ENCODE peak calls at places on chromosomes 5 and 9, in six cellular contexts. C, Q, Y, R, K and O are unnamed samples. For H3K9me3, the result is how much of the 10 kb centered on the place peaks cover.

GRCh38 chr5:54547711-54548250 is 30.2 kb downstream of the SNX18 start:
- DNase-seq in C (peak), Q (no peak), Y (peak), R (no peak), K (no peak), O (no peak)

GRCh38 chr9:9791621-9792020 is 821.2 kb downstream of the PTPRD start:
- DNase-seq in C (no peak), Q (peak), Y (no peak), R (no peak), K (no peak), O (no peak)

GRCh38 chr5:14228219-14228618 is 85.1 kb downstream of the TRIO start:
- DNase-seq in C (no peak), Q (no peak), Y (no peak), R (no peak), K (no peak), O (no peak)

GRCh38 chr9:87427851-87428506 is 69.7 kb upstream of the DAPK1 start:
- DNase-seq in C (no peak), Q (no peak), Y (no peak), R (no peak), K (no peak), O (no peak)

GRCh38 chr5:60333103-60333502 is 366.9 kb downstream of the DEPDC1B start:
- DNase-seq in C (no peak), Q (no peak), Y (no peak), R (no peak), K (no peak), O (no peak)

GRCh38 chr5:157971466-157972324 is 112.8 kb upstream of the CLINT1 start:
- DNase-seq in C (no peak), Q (peak), Y (no peak), R (no peak), K (no peak), O (no peak)

GRCh38 chr5:14036947-14037346 is 92.5 kb upstream of the DNAH5 start:
- DNase-seq in C (no peak), Q (no peak), Y (no peak), R (no peak), K (no peak), O (no peak)

GRCh38 chr5:178670486-178670885 is 43.6 kb upstream of the CLK4 start:
- DNase-seq in C (no peak), Q (no peak), Y (no peak), R (no peak), K (no peak), O (no peak)

GRCh38 chr9:89022902-89023301 is 31.6 kb downstream of the S1PR3 start:
- DNase-seq in C (peak), Q (peak), Y (no peak), R (no peak), K (no peak), O (no peak)

GRCh38 chr9:118362596-118362995 is 658.4 kb downstream of the TLR4 start:
- DNase-seq in C (no peak), Q (no peak), Y (no peak), R (no peak), K (no peak), O (no peak)
- H3K9me3 ChIP-seq in C (under half), Q (under half), Y (under half), R (under half), K (under half), O (under half)

GRCh38 chr5:140767444-140767843 is 18.5 kb upstream of the PCDHA1 start:
- DNase-seq in C (no peak), Q (no peak), Y (no peak), R (no peak), K (no peak), O (no peak)
- H3K9me3 ChIP-seq in C (under half), Q (under half), Y (half or more), R (under half), K (under half), O (under half)

GRCh38 chr9:40907657-40908624 is 220.5 kb downstream of the FOXD4L6 start:
- DNase-seq in C (no peak), Q (no peak), Y (no peak), R (no peak), K (no peak), O (no peak)
- H3K9me3 ChIP-seq in C (half or more), Q (under half), Y (half or more), R (under half), K (half or more), O (under half)

GRCh38 chr5:73104326-73104725 is 16.0 kb upstream of the TMEM171 start:
- DNase-seq in C (no peak), Q (no peak), Y (no peak), R (no peak), K (no peak), O (no peak)

GRCh38 chr5:73106335-73106734 is 14.0 kb upstream of the TMEM171 start:
- DNase-seq in C (no peak), Q (no peak), Y (no peak), R (no peak), K (no peak), O (no peak)

GRCh38 chr5:73100109-73100508 is 20.3 kb upstream of the TMEM171 start:
- DNase-seq in C (no peak), Q (no peak), Y (no peak), R (no peak), K (no peak), O (no peak)

DNA sequence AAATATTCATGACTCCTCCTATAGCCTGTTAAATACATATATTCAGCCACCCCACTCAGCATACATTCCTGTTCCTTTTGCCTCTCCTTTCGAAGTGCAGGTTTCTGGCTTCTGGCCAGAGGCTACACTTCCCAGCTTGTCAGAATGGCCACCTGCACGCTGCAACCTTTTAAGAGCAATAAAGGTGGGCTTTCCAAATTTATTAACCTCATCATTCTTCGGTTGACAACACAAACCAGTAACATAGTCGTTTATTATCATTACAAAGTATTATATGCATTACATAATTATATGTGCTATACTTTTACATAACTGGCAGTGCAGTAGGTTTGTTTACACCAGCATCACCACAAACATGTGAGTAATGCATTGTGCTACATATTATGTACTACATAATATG is 16.5 kb upstream of the TMEM171 start:
- DNase-seq in C (no peak), Q (no peak), Y (no peak), R (no peak), K (no peak), O (no peak)
- H3K9me3 ChIP-seq in C (under half), Q (under half), Y (under half), R (under half), K (under half), O (under half)

DNA sequence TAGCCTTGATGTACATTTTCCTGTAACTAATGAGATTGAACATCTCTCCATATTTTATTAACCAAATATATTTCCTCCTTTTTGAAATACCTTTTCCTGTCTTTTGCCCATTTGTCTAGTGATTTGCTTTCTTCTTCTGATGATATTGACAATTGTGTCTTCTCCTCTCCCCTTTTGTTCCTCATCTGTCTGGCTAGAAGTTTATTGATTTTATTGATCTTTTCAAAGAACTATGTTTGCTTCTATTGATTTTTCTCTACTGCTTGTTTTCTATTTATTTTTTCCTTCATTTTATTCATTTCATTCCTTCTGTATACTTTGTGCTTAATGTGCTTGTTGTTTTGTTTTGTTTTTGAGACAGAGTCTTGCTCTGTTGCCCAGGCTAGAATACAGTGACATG is 181.4 kb upstream of the SMIM23 start:
- DNase-seq in C (no peak), Q (no peak), Y (no peak), R (no peak), K (no peak), O (no peak)
- H3K9me3 ChIP-seq in C (under half), Q (under half), Y (under half), R (under half), K (under half), O (under half)

GRCh38 chr9:6794936-6795335 is 37.2 kb downstream of the KDM4C start:
- DNase-seq in C (no peak), Q (no peak), Y (no peak), R (no peak), K (no peak), O (no peak)
- H3K9me3 ChIP-seq in C (under half), Q (under half), Y (under half), R (under half), K (under half), O (under half)